ENCODE peak calls at places on chromosomes 7 and 10, in five cellular contexts. T, X, O, L and Z are unnamed samples.

GRCh38 chr7:100035865-100036264 is 13.7 kb upstream of the ZSCAN21 start:
- DNase-seq in L (no peak), O (no peak), X (no peak), T (no peak), Z (no peak)

GRCh38 chr7:101919363-101920115 is 102.1 kb downstream of the CUX1 start:
- DNase-seq in T (no peak), O (no peak), L (no peak), X (no peak), Z (no peak)

GRCh38 chr7:121085922-121086321 is 97.4 kb downstream of the CPED1 start:
- DNase-seq in X (no peak), O (no peak), L (no peak), T (peak; percentile 27), Z (no peak)

GRCh38 chr7:55073051-55073511 is 54.3 kb downstream of the EGFR start:
- DNase-seq in L (no peak), X (peak; percentile 67), T (peak; percentile 77), O (no peak), Z (peak; percentile 78)

GRCh38 chr7:101124376-101125056 is 2.4 kb upstream of the SERPINE1 start:
- DNase-seq in T (peak; percentile 92), L (no peak), O (no peak), X (peak; percentile 89), Z (peak; percentile 93)

GRCh38 chr7:105647591-105647990 is 66.3 kb upstream of the EFCAB10 start:
- DNase-seq in L (no peak), X (no peak), O (no peak), T (no peak), Z (no peak)

GRCh38 chr7:20200361-20200760 is 16.8 kb downstream of the MACC1 start:
- DNase-seq in X (no peak), T (no peak), L (no peak), O (no peak), Z (no peak)

GRCh38 chr7:66505531-66506451 is 122.9 kb upstream of the KCTD7 start:
- DNase-seq in T (no peak), X (peak; percentile 46), O (no peak), L (no peak), Z (no peak)

GRCh38 chr7:107995184-107996071 is 7.5 kb downstream of the LAMB1 start:
- DNase-seq in T (peak; percentile 91), L (no peak), O (no peak), X (no peak), Z (peak; percentile 92)

GRCh38 chr7:139471740-139472353 is 11.6 kb downstream of the KLRG2 start:
- DNase-seq in L (no peak), X (no peak), O (no peak), T (peak; percentile 55), Z (peak; percentile 40)

GRCh38 chr10:34858003-34858402 is 42.9 kb upstream of the PARD3 start:
- DNase-seq in X (no peak), T (no peak), O (no peak), L (no peak), Z (no peak)

GRCh38 chr7:87218941-87219544 is 489 bp downstream of the TMEM243 start:
- DNase-seq in T (peak; percentile 27), L (no peak), O (peak; percentile 47), X (peak; percentile 85), Z (no peak)

GRCh38 chr7:149637911-149638565 is 135.3 kb downstream of the ZNF467 start:
- DNase-seq in X (no peak), T (no peak), O (no peak), L (no peak), Z (no peak)

GRCh38 chr10:121137533-121137932 is 286.4 kb downstream of the WDR11 start:
- DNase-seq in T (no peak), X (no peak), L (no peak), O (no peak), Z (no peak)

GRCh38 chr7:36224916-36225858 is 72.1 kb downstream of the EEPD1 start:
- DNase-seq in X (no peak), O (no peak), L (no peak), T (no peak), Z (no peak)

GRCh38 chr10:49162063-49162462 is 26.1 kb downstream of the TMEM273 start:
- DNase-seq in T (no peak), L (no peak), O (no peak), X (no peak), Z (no peak)

GRCh38 chr10:9869185-9869584 is 1148.5 kb upstream of the CELF2 start:
- DNase-seq in O (no peak), T (no peak), X (peak; percentile 31), L (no peak), Z (no peak)

GRCh38 chr7:150823484-150824126 is 23.0 kb downstream of the TMEM176A start:
- DNase-seq in X (no peak), O (no peak), L (no peak), T (no peak), Z (no peak)

GRCh38 chr7:460374-461117 is 59.1 kb downstream of the PDGFA start:
- DNase-seq in X (no peak), O (no peak), L (no peak), T (no peak), Z (no peak)

GRCh38 chr10:95447733-95448132 is 113.4 kb downstream of the SORBS1 start:
- DNase-seq in X (no peak), O (no peak), T (peak; percentile 39), L (no peak), Z (no peak)

GRCh38 chr10:72258617-72259016 is 15.1 kb upstream of the DDIT4 start:
- DNase-seq in X (no peak), T (no peak), O (no peak), L (no peak), Z (no peak)

GRCh38 chr10:132360766-132361447 is 28.9 kb downstream of the LRRC27 start:
- DNase-seq in L (no peak), X (peak; percentile 48), T (no peak), O (no peak), Z (no peak)

GRCh38 chr7:37312608-37313007 is 136.1 kb downstream of the ELMO1 start:
- DNase-seq in L (no peak), X (no peak), O (no peak), T (no peak), Z (no peak)

GRCh38 chr10:77603529-77603927 is 34.1 kb downstream of the KCNMA1 start:
- DNase-seq in X (peak; percentile 54), L (no peak), O (no peak), T (no peak), Z (peak; percentile 86)

GRCh38 chr7:94418851-94419250 is 24.2 kb downstream of the COL1A2 start:
- DNase-seq in X (no peak), T (no peak), L (no peak), O (no peak), Z (no peak)

GRCh38 chr7:35617076-35617475 is 77.9 kb downstream of the HERPUD2 start:
- DNase-seq in X (no peak), L (no peak), O (no peak), T (peak; percentile 5), Z (peak; percentile 10)

GRCh38 chr10:46050956-46051355 is 4.9 kb upstream of the MSMB start:
- DNase-seq in O (no peak), L (no peak), X (no peak), T (no peak), Z (no peak)